ENCODE peak calls at places on chromosomes 16 and 17, in nine cellular contexts. U is mesendoderm; A is CD4-positive, alpha-beta memory T cell; D is neural progenitor cell; I is H1; C is CD8-positive, alpha-beta memory T cell; Z is H9; E is SK-N-SH; J is lung. F is an unnamed sample.

GRCh38 chr16:58485184-58485887 is 14.6 kb upstream of the NDRG4 start:
- DNase-seq in I (no peak), E (peak), A (no peak), C (no peak), D (no peak), J (no peak), Z (no peak), U (no peak), F (no peak)

GRCh38 chr16:31081428-31082351 is 7.1 kb downstream of the PRSS53 start:
- DNase-seq in C (no peak), D (no peak), Z (no peak), A (no peak), J (no peak), E (no peak), I (no peak), U (no peak), F (no peak)

GRCh38 chr16:81337097-81337496 is 22.3 kb downstream of the GAN start:
- DNase-seq in Z (no peak), E (no peak), I (no peak), D (no peak), C (no peak), A (no peak), U (no peak), J (no peak), F (no peak)

GRCh38 chr16:58046054-58046881 is 20.7 kb downstream of the MMP15 start:
- DNase-seq in A (no peak), I (no peak), C (no peak), Z (peak), U (no peak), D (no peak), E (no peak), J (no peak), F (no peak)

GRCh38 chr17:82655038-82655479 is 6.8 kb upstream of the WDR45B start:
- DNase-seq in E (no peak), U (no peak), J (no peak), C (no peak), I (no peak), Z (no peak), A (no peak), D (no peak), F (no peak)

GRCh38 chr16:89316701-89317100 is 99.2 kb downstream of the ZNF778 start:
- DNase-seq in U (no peak), D (no peak), E (no peak), J (no peak), A (no peak), I (no peak), Z (no peak), C (no peak), F (no peak)

GRCh38 chr16:59634951-59635350 is 900.8 kb upstream of the GOT2 start:
- DNase-seq in D (no peak), U (no peak), E (no peak), A (no peak), Z (no peak), C (no peak), J (no peak), I (no peak), F (no peak)

GRCh38 chr17:55407641-55408566 is 13.7 kb downstream of the MMD start:
- DNase-seq in C (no peak), A (no peak), I (no peak), J (no peak), E (no peak), D (no peak), U (no peak), Z (no peak), F (no peak)

GRCh38 chr16:23296994-23297393 is 5.1 kb upstream of the SCNN1B start:
- DNase-seq in D (peak), U (peak), Z (peak), I (no peak), C (no peak), J (no peak), A (no peak), E (peak), F (no peak)

GRCh38 chr17:73119631-73120030 is 27.1 kb upstream of the SLC39A11 start:
- DNase-seq in I (no peak), E (no peak), C (no peak), J (no peak), A (no peak), Z (no peak), D (no peak), U (no peak), F (no peak)

GRCh38 chr17:60390881-60391418 is 983 bp downstream of the USP32 start:
- DNase-seq in A (peak), I (no peak), Z (no peak), D (peak), U (peak), J (no peak), C (no peak), E (peak), F (no peak)

GRCh38 chr17:48728232-48729231 is at the start of gene HOXB13:
- DNase-seq in E (peak), C (no peak), D (peak), J (no peak), Z (peak), U (peak), A (no peak), I (no peak), F (no peak)

GRCh38 chr17:32915108-32915700 is 12.7 kb upstream of the TMEM98 start:
- DNase-seq in D (no peak), U (no peak), A (no peak), J (peak), Z (no peak), C (no peak), E (no peak), I (no peak), F (no peak)

GRCh38 chr16:67594956-67595355 is 32.6 kb downstream of the CTCF start:
- DNase-seq in U (peak), J (no peak), A (no peak), I (no peak), Z (no peak), D (no peak), C (no peak), E (no peak), F (no peak)

GRCh38 chr16:71358464-71359031 is at the start of gene CALB2:
- DNase-seq in Z (peak), E (peak), U (peak), D (peak), A (peak), J (peak), C (peak), I (peak), F (peak)

GRCh38 chr17:34241062-34241461 is 14.0 kb upstream of the CCL2 start:
- DNase-seq in J (no peak), I (no peak), C (no peak), U (no peak), D (no peak), A (no peak), Z (no peak), E (peak), F (peak)

GRCh38 chr17:41773190-41773588 is 13.3 kb downstream of the JUP start:
- DNase-seq in I (no peak), C (no peak), E (peak), J (peak), Z (peak), A (no peak), D (peak), U (peak), F (peak)

GRCh38 chr16:73298562-73298961 is 250.6 kb upstream of the ZFHX3 start:
- DNase-seq in J (no peak), A (no peak), C (no peak), Z (no peak), E (no peak), U (peak), I (no peak), D (peak), F (no peak)

GRCh38 chr17:82740906-82741759 is 5.7 kb downstream of the FN3K start:
- DNase-seq in J (no peak), U (peak), C (no peak), I (no peak), E (no peak), D (no peak), Z (no peak), A (no peak), F (no peak)

GRCh38 chr17:39674702-39675389 is 6.6 kb downstream of the PNMT start:
- DNase-seq in J (no peak), U (no peak), I (no peak), A (no peak), D (no peak), Z (peak), C (no peak), E (no peak), F (no peak)

GRCh38 chr17:3917391-3917931 is 1.2 kb upstream of the P2RX1 start:
- DNase-seq in D (no peak), J (peak), U (no peak), I (no peak), A (no peak), Z (no peak), E (peak), C (no peak), F (peak)

GRCh38 chr16:67163164-67163902 is 1.2 kb upstream of the HSF4 start:
- DNase-seq in U (peak), Z (no peak), I (no peak), D (peak), J (no peak), C (peak), E (peak), A (peak), F (peak)

GRCh38 chr16:714558-715447 is at the start of gene METRN:
- DNase-seq in A (peak), J (peak), I (no peak), C (peak), U (peak), E (peak), Z (peak), D (peak), F (peak)

GRCh38 chr16:58614212-58614611 is 15.4 kb downstream of the CNOT1 start:
- DNase-seq in I (no peak), E (no peak), Z (no peak), D (no peak), J (no peak), U (no peak), A (no peak), C (no peak), F (no peak)

GRCh38 chr17:14156689-14157088 is 80.0 kb downstream of the CDRT15 start:
- DNase-seq in D (no peak), U (no peak), A (no peak), Z (no peak), E (no peak), I (no peak), C (no peak), J (no peak), F (no peak)

DNA sequence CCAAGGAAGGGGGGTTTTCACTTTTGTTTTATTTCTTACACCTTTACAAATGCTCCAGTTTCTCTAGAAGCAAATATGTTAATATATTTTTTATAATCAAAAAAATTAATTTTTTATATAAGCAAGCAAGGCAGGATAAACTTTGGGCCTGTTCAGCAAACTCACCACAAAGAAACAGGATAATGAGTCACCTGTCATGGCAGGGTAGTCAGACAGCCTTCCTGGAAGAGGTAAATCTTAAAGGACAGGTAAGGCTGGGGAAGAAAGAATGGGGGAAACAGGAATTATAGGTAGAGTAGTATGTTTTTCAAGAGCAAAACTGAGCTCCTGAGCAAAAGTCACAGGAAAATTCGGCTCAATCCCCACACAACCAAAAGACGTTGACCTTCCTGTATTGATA is 186.3 kb upstream of the SOX9 start:
- DNase-seq in E (no peak), U (no peak), Z (no peak), A (no peak), D (no peak), I (no peak), J (no peak), C (no peak), F (no peak)
- H3K27ac ChIP-seq in E (no peak), U (no peak), Z (no peak), A (no peak), D (no peak), I (no peak), J (no peak), C (no peak), F (no peak)

GRCh38 chr17:1179112-1179634 is 608 bp downstream of the ABR start:
- DNase-seq in E (peak), Z (no peak), D (peak), A (no peak), C (no peak), J (no peak), I (no peak), U (no peak), F (no peak)
- H3K27ac ChIP-seq in E (no peak), Z (no peak), D (no peak), A (peak), C (no peak), J (peak), I (no peak), U (no peak), F (peak)

DNA sequence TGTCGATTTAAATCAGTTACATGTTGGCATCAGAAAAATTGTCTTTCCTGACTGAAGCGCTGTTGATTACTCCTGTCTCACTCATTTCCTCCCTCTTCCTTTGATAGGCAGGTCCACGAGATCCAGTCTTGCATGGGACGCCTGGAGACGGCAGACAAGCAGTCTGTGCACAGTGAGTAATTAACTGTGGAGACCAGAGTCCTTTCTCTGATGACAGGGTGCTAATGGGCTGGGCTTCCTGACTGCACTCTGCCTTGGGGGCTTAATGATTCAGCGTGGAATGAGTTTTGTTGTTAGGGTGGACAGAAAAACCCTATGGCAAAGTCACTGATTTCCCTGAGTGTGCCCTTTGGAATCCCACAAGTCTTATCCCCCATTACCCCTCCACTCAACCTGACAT is 6.5 kb downstream of the GOSR2 start:
- DNase-seq in J (no peak), Z (no peak), E (no peak), I (no peak), A (no peak), U (peak), D (no peak), C (no peak), F (no peak)
- H3K27ac ChIP-seq in J (peak), Z (no peak), E (peak), I (no peak), A (no peak), U (no peak), D (no peak), C (no peak), F (no peak)

GRCh38 chr17:43369986-43370385 is 28.8 kb upstream of the ARL4D start:
- DNase-seq in D (no peak), C (no peak), Z (no peak), U (no peak), J (no peak), I (no peak), A (no peak), E (no peak), F (no peak)

GRCh38 chr17:43373343-43373742 is 25.4 kb upstream of the ARL4D start:
- DNase-seq in U (no peak), D (no peak), A (no peak), I (no peak), E (no peak), J (no peak), C (no peak), Z (no peak), F (no peak)

GRCh38 chr17:43371227-43371821 is 27.5 kb upstream of the ARL4D start:
- DNase-seq in C (no peak), A (no peak), J (no peak), Z (no peak), I (no peak), E (no peak), U (no peak), D (no peak), F (no peak)

GRCh38 chr17:43368740-43369506 is 29.9 kb upstream of the ARL4D start:
- DNase-seq in A (peak), Z (peak), C (peak), I (no peak), E (peak), U (peak), D (peak), J (peak), F (peak)

GRCh38 chr17:43372273-43372911 is 26.4 kb upstream of the ARL4D start:
- DNase-seq in I (no peak), J (no peak), A (no peak), E (no peak), Z (no peak), D (no peak), C (no peak), U (no peak), F (no peak)
- H3K27ac ChIP-seq in I (no peak), J (peak), A (no peak), E (no peak), Z (no peak), D (no peak), C (no peak), U (no peak), F (peak)

GRCh38 chr17:13051876-13052275 is 34.0 kb upstream of the ELAC2 start:
- DNase-seq in A (no peak), D (no peak), U (no peak), Z (no peak), J (no peak), E (no peak), I (no peak), C (no peak), F (no peak)

GRCh38 chr17:13044713-13045112 is 26.9 kb upstream of the ELAC2 start:
- DNase-seq in D (no peak), I (no peak), J (no peak), C (no peak), E (peak), A (no peak), U (no peak), Z (no peak), F (no peak)

GRCh38 chr17:13047016-13047415 is 29.2 kb upstream of the ELAC2 start:
- DNase-seq in E (no peak), I (no peak), D (no peak), J (no peak), Z (no peak), U (peak), C (no peak), A (no peak), F (no peak)

GRCh38 chr17:13046361-13046760 is 28.5 kb upstream of the ELAC2 start:
- DNase-seq in U (no peak), D (no peak), E (no peak), C (no peak), A (no peak), J (no peak), I (no peak), Z (no peak), F (no peak)
- H3K27ac ChIP-seq in U (no peak), D (no peak), E (no peak), C (no peak), A (no peak), J (no peak), I (no peak), Z (no peak), F (no peak)

DNA sequence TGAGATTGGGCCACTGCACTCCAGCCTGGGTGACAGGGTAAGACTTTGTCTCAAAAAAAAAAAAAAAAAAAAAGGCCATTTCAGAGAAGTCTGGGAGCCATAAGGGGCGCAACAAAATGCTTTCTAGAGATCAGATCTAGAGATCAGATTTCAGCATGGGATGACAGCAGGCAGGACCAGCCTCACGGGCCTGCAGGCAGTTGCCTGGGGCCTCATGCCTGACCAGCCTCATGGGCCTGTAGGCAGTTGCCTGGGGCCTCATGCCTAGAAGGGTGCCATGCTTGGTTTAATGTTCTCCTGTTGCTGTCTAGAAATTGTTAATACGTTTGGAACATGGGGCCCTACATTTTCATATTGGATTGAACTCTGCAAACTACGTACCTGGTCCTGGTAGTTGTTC is 59.4 kb downstream of the MARF1 start:
- DNase-seq in E (no peak), D (no peak), Z (no peak), A (no peak), C (no peak), U (no peak), J (no peak), I (no peak), F (no peak)
- H3K27ac ChIP-seq in E (no peak), D (no peak), Z (no peak), A (no peak), C (no peak), U (no peak), J (no peak), I (no peak), F (no peak)

GRCh38 chr16:27720731-27721547 is 171.0 kb downstream of the KATNIP start:
- DNase-seq in E (no peak), A (no peak), D (peak), Z (no peak), U (no peak), C (no peak), J (no peak), I (no peak), F (peak)
- H3K27ac ChIP-seq in E (no peak), A (no peak), D (no peak), Z (no peak), U (no peak), C (no peak), J (peak), I (no peak), F (no peak)

GRCh38 chr17:49755681-49756283 is 8.1 kb downstream of the FAM117A start:
- DNase-seq in J (no peak), Z (no peak), A (no peak), D (no peak), E (no peak), C (no peak), I (no peak), U (no peak), F (no peak)

GRCh38 chr17:49759203-49759602 is 4.7 kb downstream of the FAM117A start:
- DNase-seq in U (no peak), J (no peak), D (no peak), Z (no peak), I (no peak), A (no peak), C (no peak), E (no peak), F (no peak)

GRCh38 chr17:49753959-49754391 is 10.0 kb downstream of the FAM117A start:
- DNase-seq in D (no peak), E (peak), C (no peak), U (no peak), J (no peak), Z (no peak), I (no peak), A (no peak), F (peak)

GRCh38 chr17:49756323-49756722 is 7.6 kb downstream of the FAM117A start:
- DNase-seq in C (no peak), A (no peak), D (no peak), E (no peak), Z (no peak), I (no peak), J (no peak), U (no peak), F (no peak)

GRCh38 chr17:49756805-49757496 is 7.0 kb downstream of the FAM117A start:
- DNase-seq in D (no peak), E (no peak), I (no peak), Z (no peak), C (no peak), U (no peak), J (no peak), A (no peak), F (no peak)
- H3K27ac ChIP-seq in D (no peak), E (no peak), I (no peak), Z (no peak), C (peak), U (no peak), J (peak), A (peak), F (peak)

DNA sequence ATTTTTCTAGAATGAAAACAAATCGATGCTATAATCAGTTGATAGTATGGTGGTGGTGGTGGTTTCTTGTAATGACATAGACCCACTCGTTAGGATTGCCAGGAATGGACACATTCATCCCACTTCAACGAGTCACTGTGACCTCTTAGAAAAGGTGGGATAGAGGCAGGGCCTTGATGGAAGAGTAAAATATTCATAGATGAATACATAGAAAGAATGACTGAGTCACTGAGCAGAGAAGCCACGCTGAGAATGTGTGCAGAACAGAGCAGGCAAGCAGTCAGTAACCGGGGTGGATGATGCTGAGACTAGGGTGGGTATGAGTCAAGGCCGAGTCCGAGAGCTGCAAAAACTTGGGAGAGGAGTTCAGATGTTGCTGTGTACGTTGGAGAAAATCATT is 129.9 kb downstream of the PITPNC1 start:
- DNase-seq in I (no peak), E (no peak), A (no peak), C (no peak), J (no peak), Z (no peak), D (no peak), U (no peak), F (no peak)
- H3K27ac ChIP-seq in I (no peak), E (peak), A (no peak), C (no peak), J (no peak), Z (no peak), D (no peak), U (no peak), F (no peak)

F was measured in heart right ventricle.